ENCODE peak calls at places on chromosomes 3 and 15, in nine cellular contexts. R is activated T-cell treated with anti-CD3 and anti-CD28 coated beads, Interleukin-2, amount 50 U/mL, for 1 hour; Y is NCI-H748 treated with DMSO at 0.1 percent for 48 hours; U is bronchial epithelial cell; L is OCI-LY7; E is fibroblast of lung; H is GM04503; A is colonic mucosa; Q is GM23248. S is an unnamed sample.
A peak's percentile ranks its signal among the peaks of the same experiment; 100 is the strongest.

GRCh38 chr15:98121514-98121913 is 161.0 kb downstream of the ARRDC4 start:
- DNase-seq in Y (no peak), E (no peak), Q (no peak), U (no peak), L (no peak), A (no peak), H (no peak), R (no peak), S (no peak)

GRCh38 chr3:53195602-53196574 is 34.9 kb downstream of the PRKCD start:
- DNase-seq in Q (peak; percentile 69), U (no peak), Y (peak; percentile 23), A (peak; percentile 44), E (peak; percentile 23), R (peak; percentile 69), L (peak; percentile 83), H (no peak), S (peak; percentile 72)

GRCh38 chr3:1068985-1069384 is 23.8 kb upstream of the CNTN6 start:
- DNase-seq in L (no peak), Q (no peak), Y (no peak), U (peak; percentile 7), H (no peak), A (no peak), R (no peak), E (no peak), S (no peak)

GRCh38 chr3:159635047-159635641 is 353.5 kb upstream of the IL12A start:
- DNase-seq in U (peak; percentile 86), E (peak; percentile 83), H (no peak), R (no peak), A (no peak), Q (peak; percentile 20), L (no peak), Y (no peak), S (no peak)

GRCh38 chr3:5431811-5432378 is 244.4 kb downstream of the EDEM1 start:
- DNase-seq in A (no peak), H (no peak), L (no peak), R (no peak), U (peak; percentile 21), Y (no peak), Q (no peak), E (no peak), S (no peak)

GRCh38 chr3:144031938-144032337 is 60.3 kb downstream of the DIPK2A start:
- DNase-seq in L (no peak), E (peak; percentile 28), U (peak; percentile 33), H (no peak), Y (no peak), A (no peak), R (no peak), Q (peak; percentile 43), S (no peak)

GRCh38 chr3:3127432-3128010 is 781 bp downstream of the TRNT1 start:
- DNase-seq in H (no peak), L (peak; percentile 24), U (peak; percentile 5), A (peak; percentile 22), Y (no peak), E (peak; percentile 18), Q (peak; percentile 61), R (peak; percentile 29), S (no peak)

GRCh38 chr3:42117175-42118008 is 26.2 kb downstream of the TRAK1 start:
- DNase-seq in H (peak; percentile 43), Q (peak; percentile 85), U (peak; percentile 75), L (peak; percentile 35), Y (no peak), A (no peak), E (peak; percentile 84), R (no peak), S (no peak)

GRCh38 chr15:67824900-67825879 is at the start of gene SKOR1:
- DNase-seq in U (no peak), A (no peak), R (peak; percentile 32), H (no peak), E (peak; percentile 46), L (no peak), Y (no peak), Q (peak; percentile 70), S (no peak)

GRCh38 chr3:13707456-13707855 is 158.5 kb downstream of the FBLN2 start:
- DNase-seq in Y (no peak), H (no peak), E (no peak), U (no peak), A (no peak), Q (no peak), R (no peak), L (no peak), S (no peak)

GRCh38 chr3:49054344-49054862 is 25.2 kb upstream of the IMPDH2 start:
- DNase-seq in Q (no peak), E (no peak), A (no peak), Y (no peak), R (no peak), H (no peak), L (no peak), U (no peak), S (no peak)

GRCh38 chr15:73751481-73751880 is 1.7 kb downstream of the INSYN1 start:
- DNase-seq in Q (no peak), E (no peak), L (no peak), U (no peak), Y (no peak), H (no peak), R (no peak), A (no peak), S (no peak)

GRCh38 chr3:20673866-20674265 is 487.9 kb upstream of the SGO1 start:
- DNase-seq in H (no peak), E (no peak), L (no peak), U (no peak), A (no peak), R (no peak), Y (no peak), Q (no peak), S (no peak)

GRCh38 chr15:90603893-90604292 is 74.2 kb downstream of the CRTC3 start:
- DNase-seq in R (peak; percentile 59), E (no peak), Y (no peak), A (peak; percentile 67), L (peak; percentile 43), Q (peak; percentile 59), H (no peak), U (peak; percentile 15), S (no peak)

S was measured in MM.1S.